ENCODE peak calls at places on chromosomes 7 and 10, in nine cellular contexts. V, Y, N, J, M, F, W, D and G are unnamed samples.

GRCh38 chr10:89312973-89313372 is 11.1 kb downstream of the IFIT2 start:
- DNase-seq in F (no peak), V (no peak), D (no peak), W (no peak), M (no peak), J (no peak), N (no peak), Y (no peak), G (no peak)

GRCh38 chr10:29839826-29840515 is 205.2 kb upstream of the SVIL start:
- DNase-seq in W (no peak), J (no peak), N (no peak), M (no peak), Y (no peak), D (no peak), V (no peak), F (no peak), G (no peak)

GRCh38 chr10:126321455-126321854 is 66.8 kb downstream of the ADAM12 start:
- DNase-seq in M (no peak), N (no peak), F (no peak), D (no peak), V (peak), J (no peak), Y (no peak), W (no peak), G (no peak)

GRCh38 chr7:1675036-1675671 is 5.1 kb downstream of the ELFN1 start:
- DNase-seq in D (no peak), V (no peak), M (no peak), Y (peak), J (no peak), F (no peak), N (no peak), W (no peak), G (no peak)

GRCh38 chr7:74093671-74094223 is 10.1 kb downstream of the LIMK1 start:
- DNase-seq in D (no peak), V (no peak), F (peak), Y (no peak), N (no peak), M (no peak), J (no peak), W (no peak), G (peak)

GRCh38 chr7:106062521-106062931 is 49.6 kb downstream of the SYPL1 start:
- DNase-seq in M (no peak), V (no peak), J (no peak), W (no peak), F (peak), Y (no peak), D (no peak), N (peak), G (peak)

GRCh38 chr10:43985941-43986340 is 337.3 kb upstream of the ZNF32 start:
- DNase-seq in J (no peak), Y (no peak), F (no peak), N (no peak), M (no peak), V (no peak), D (no peak), W (no peak), G (no peak)

GRCh38 chr10:128543186-128543585 is 417.0 kb upstream of the MKI67 start:
- DNase-seq in F (no peak), W (no peak), D (no peak), M (no peak), Y (no peak), V (no peak), N (no peak), J (no peak), G (no peak)

GRCh38 chr7:152756126-152756525 is 3.4 kb upstream of the ACTR3B start:
- DNase-seq in D (no peak), Y (no peak), N (no peak), F (no peak), J (no peak), V (no peak), W (no peak), M (no peak), G (no peak)

GRCh38 chr7:150362989-150363769 is 5.4 kb upstream of the REPIN1 start:
- DNase-seq in Y (no peak), W (no peak), J (no peak), M (peak), V (no peak), D (no peak), N (no peak), F (peak), G (no peak)
- TF ChIP-seq CTCF in Y (no peak), W (no peak), J (no peak), M (no peak), V (no peak), D (no peak), N (no peak), F (no peak), G (no peak)

GRCh38 chr7:101127460-101128039 is 646 bp downstream of the SERPINE1 start:
- DNase-seq in Y (no peak), F (no peak), D (no peak), V (no peak), N (no peak), J (no peak), W (no peak), M (no peak), G (no peak)
- H3K4me3 ChIP-seq in Y (peak), F (peak), D (peak), V (no peak), N (no peak), J (peak), W (peak), M (peak), G (peak)

GRCh38 chr7:44921607-44922350 is 36.4 kb upstream of the PURB start:
- DNase-seq in M (peak), J (peak), W (peak), N (peak), F (peak), D (peak), Y (peak), V (peak), G (peak)

GRCh38 chr7:44918029-44918428 is 32.7 kb upstream of the PURB start:
- DNase-seq in J (no peak), V (no peak), Y (no peak), F (no peak), N (no peak), D (no peak), M (no peak), W (no peak), G (no peak)

GRCh38 chr7:44920119-44920518 is 34.8 kb upstream of the PURB start:
- DNase-seq in J (no peak), M (no peak), Y (no peak), N (no peak), W (no peak), D (no peak), F (no peak), V (no peak), G (no peak)

GRCh38 chr7:44917465-44917864 is 32.1 kb upstream of the PURB start:
- DNase-seq in F (no peak), M (no peak), D (no peak), J (no peak), V (no peak), Y (no peak), W (no peak), N (no peak), G (no peak)

GRCh38 chr7:44922351-44922694 is 37.0 kb upstream of the PURB start:
- DNase-seq in N (no peak), Y (no peak), V (no peak), F (no peak), D (no peak), W (no peak), J (no peak), M (no peak), G (no peak)
- TF ChIP-seq CTCF in N (peak), Y (no peak), V (no peak), F (peak), D (no peak), W (no peak), J (no peak), M (no peak), G (no peak)

DNA sequence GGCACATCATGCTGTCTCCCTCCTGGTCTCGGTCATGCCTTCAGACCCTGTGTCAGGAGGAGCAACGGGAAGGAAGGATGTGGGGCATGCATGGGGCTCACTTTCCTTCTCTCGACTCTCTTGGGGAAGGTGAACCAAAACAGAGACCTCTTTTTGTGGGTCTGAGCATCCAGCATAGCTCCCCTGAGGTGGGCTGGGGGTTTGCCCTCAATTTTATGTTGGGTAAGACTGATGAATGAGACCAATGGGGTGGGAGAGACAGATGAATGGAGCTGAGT is 2.6 kb downstream of the ACSL5 start:
- DNase-seq in W (no peak), F (no peak), Y (no peak), J (no peak), M (no peak), V (no peak), N (no peak), D (no peak), G (peak)
- H3K4me3 ChIP-seq in W (peak), F (peak), Y (peak), J (no peak), M (no peak), V (no peak), N (peak), D (no peak), G (peak)

DNA sequence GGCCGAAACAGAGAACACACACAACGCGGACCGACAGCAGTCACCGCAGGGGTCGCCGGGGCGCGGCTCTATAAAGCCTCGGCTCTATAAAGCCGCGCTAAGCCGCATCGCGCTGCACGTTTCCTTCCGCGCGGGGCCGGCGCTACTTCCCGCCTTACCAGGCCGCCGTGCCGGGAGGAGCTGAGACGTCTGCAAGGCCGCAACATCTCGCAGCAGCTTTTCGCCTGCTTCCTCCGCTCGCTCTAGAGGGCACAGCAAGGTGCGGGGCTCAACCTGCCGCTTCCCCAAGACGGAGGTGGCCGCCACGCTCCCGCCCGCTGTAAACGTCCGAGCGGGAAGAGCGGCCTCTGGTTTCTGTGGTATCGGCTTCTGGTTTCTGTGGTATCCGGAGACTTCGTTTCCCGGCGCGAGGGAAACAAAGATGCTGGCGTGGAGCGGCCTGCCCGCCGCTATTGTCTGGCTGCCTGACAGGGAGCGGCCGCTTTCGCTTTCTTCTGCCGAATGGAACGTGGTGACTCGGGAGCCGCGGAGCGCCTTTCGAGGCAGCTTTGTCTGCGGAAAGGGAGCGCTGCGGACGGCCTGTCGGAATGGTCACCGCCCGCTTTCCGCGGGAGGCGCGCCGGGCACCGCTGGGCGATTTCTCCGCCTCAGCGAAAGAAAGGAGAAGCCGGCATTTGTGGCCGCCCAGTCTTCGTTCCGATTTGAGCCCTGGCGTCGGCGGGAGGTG is 91.8 kb downstream of the SPAG6 start:
- DNase-seq in M (peak), D (peak), F (peak), W (peak), J (peak), Y (peak), N (peak), V (peak), G (peak)
- TF ChIP-seq CTCF in M (no peak), D (peak), F (no peak), W (no peak), J (no peak), Y (no peak), N (no peak), V (peak), G (no peak)

GRCh38 chr7:121451367-121452073 is 55.4 kb upstream of the FAM3C start:
- DNase-seq in V (no peak), D (no peak), F (no peak), N (no peak), W (no peak), J (no peak), Y (no peak), M (no peak), G (no peak)

GRCh38 chr7:121449304-121449703 is 53.2 kb upstream of the FAM3C start:
- DNase-seq in D (no peak), M (no peak), N (no peak), F (no peak), J (no peak), Y (no peak), W (no peak), V (no peak), G (no peak)

GRCh38 chr7:121449735-121450134 is 53.6 kb upstream of the FAM3C start:
- DNase-seq in D (no peak), Y (no peak), M (no peak), N (no peak), W (no peak), F (no peak), V (no peak), J (no peak), G (no peak)

GRCh38 chr7:121452400-121452799 is 56.3 kb upstream of the FAM3C start:
- DNase-seq in M (no peak), F (no peak), V (no peak), D (no peak), W (no peak), J (no peak), Y (no peak), N (no peak), G (no peak)

DNA sequence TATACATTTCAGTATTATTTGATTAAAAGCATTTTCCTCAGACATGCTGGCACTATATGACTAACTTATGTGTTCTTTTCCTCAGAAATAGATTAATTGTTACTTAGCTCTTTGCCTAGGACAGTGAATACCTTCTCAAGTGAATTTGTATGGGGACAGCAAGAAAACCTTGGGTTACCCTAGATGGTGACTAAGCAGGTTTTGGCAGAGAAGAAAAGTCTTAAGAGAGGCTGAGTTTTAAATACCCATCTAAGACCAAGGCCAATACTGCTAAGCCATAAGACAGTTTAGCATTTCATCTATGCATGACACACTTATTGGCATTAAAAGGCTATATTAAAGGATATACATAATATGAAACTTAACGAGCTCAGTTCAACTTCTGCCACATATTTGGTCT is 54.5 kb upstream of the FAM3C start:
- DNase-seq in W (no peak), D (no peak), V (no peak), Y (no peak), F (no peak), M (no peak), J (no peak), N (no peak), G (no peak)
- H3K4me3 ChIP-seq in W (no peak), D (no peak), V (no peak), Y (no peak), F (no peak), M (no peak), J (no peak), N (no peak), G (no peak)

GRCh38 chr10:70265032-70265689 is 18.6 kb downstream of the NPFFR1 start:
- DNase-seq in D (no peak), M (peak), W (no peak), N (no peak), V (peak), Y (no peak), J (peak), F (peak), G (peak)
- TF ChIP-seq CTCF in D (no peak), M (peak), W (no peak), N (no peak), V (peak), Y (no peak), J (peak), F (peak), G (peak)

GRCh38 chr7:379456-380225 is 89.7 kb downstream of the FOXL3 start:
- DNase-seq in M (peak), D (no peak), Y (no peak), N (peak), F (no peak), J (no peak), V (peak), W (peak), G (no peak)
- H3K4me3 ChIP-seq in M (peak), D (no peak), Y (peak), N (peak), F (no peak), J (no peak), V (no peak), W (no peak), G (no peak)

GRCh38 chr10:113000876-113001598 is 51.0 kb downstream of the TCF7L2 start:
- DNase-seq in J (no peak), F (no peak), N (peak), W (no peak), D (no peak), V (peak), Y (peak), M (peak), G (no peak)
- TF ChIP-seq CTCF in J (no peak), F (no peak), N (no peak), W (no peak), D (no peak), V (no peak), Y (peak), M (no peak), G (no peak)

GRCh38 chr7:134890246-134891240 is 95.8 kb upstream of the AGBL3 start:
- DNase-seq in W (peak), N (no peak), D (peak), M (no peak), Y (no peak), V (no peak), J (peak), F (no peak), G (no peak)
- H3K4me3 ChIP-seq in W (no peak), N (peak), D (no peak), M (peak), Y (peak), V (peak), J (no peak), F (peak), G (no peak)